ENCODE peak calls at places on chromosomes 11 and 22, in four cellular contexts. Q is IMR-90, F is amniotic stem cell, C is NCI-H748 treated with DMSO at 0.1 percent for 48 hours. T is an unnamed sample.

GRCh38 chr22:17085277-17086091 is 684 bp downstream of the IL17RA start:
- DNase-seq in Q (no peak), F (no peak), C (no peak), T (no peak)

GRCh38 chr11:126113515-126113957 is 50.9 kb upstream of the CDON start:
- DNase-seq in Q (peak), F (peak), C (no peak), T (peak)

GRCh38 chr22:44272330-44272729 is 40.4 kb downstream of the SHISAL1 start:
- DNase-seq in Q (no peak), F (no peak), C (no peak), T (no peak)

GRCh38 chr22:20635227-20635591 is 127.8 kb downstream of the MED15 start:
- DNase-seq in Q (no peak), F (no peak), C (no peak), T (no peak)

GRCh38 chr11:47987310-47987709 is 7.0 kb downstream of the PTPRJ start:
- DNase-seq in Q (no peak), F (no peak), C (no peak), T (no peak)

GRCh38 chr22:48323746-48324145 is 1503.9 kb downstream of the BRD1 start:
- DNase-seq in Q (no peak), F (no peak), C (no peak), T (no peak)

GRCh38 chr22:26673485-26673884 is 16.1 kb downstream of the MIAT start:
- DNase-seq in Q (no peak), F (no peak), C (no peak), T (peak)

GRCh38 chr11:5611627-5612026 is 13.2 kb upstream of the TRIM34 start:
- DNase-seq in Q (no peak), F (no peak), C (no peak), T (no peak)

GRCh38 chr11:116984589-116984988 is 113.6 kb downstream of the SIK3 start:
- DNase-seq in Q (peak), F (peak), C (no peak), T (peak)

GRCh38 chr11:68403424-68403823 is 57.1 kb upstream of the PPP6R3 start:
- DNase-seq in Q (no peak), F (no peak), C (no peak), T (no peak)

GRCh38 chr11:67656278-67656922 is 5.9 kb upstream of the ACY3 start:
- DNase-seq in Q (peak), F (no peak), C (no peak), T (no peak)

GRCh38 chr11:59523541-59523940 is 12.2 kb downstream of the OR4D9 start:
- DNase-seq in Q (no peak), F (no peak), C (no peak), T (peak)

GRCh38 chr11:94049351-94049750 is 28.2 kb downstream of the HEPHL1 start:
- DNase-seq in Q (no peak), F (no peak), C (no peak), T (no peak)

GRCh38 chr11:47326198-47326597 is 26.3 kb downstream of the MYBPC3 start:
- DNase-seq in Q (no peak), F (no peak), C (no peak), T (no peak)